ENCODE peak calls at places on chromosomes 2 and 18, in nine cellular contexts. D is mammary epithelial cell; C is fibroblast of lung; I is OCI-LY7; M is sigmoid colon; O is heart right ventricle; A is tibial artery; X is left ventricle myocardium inferior; G is CD8-positive, alpha-beta T cell. Y is an unnamed sample.

GRCh38 chr2:185145316-185146121 is 547.2 kb downstream of the ZNF804A start:
- DNase-seq in D (peak; percentile 1), C (no peak), I (no peak), M (no peak), O (no peak), A (no peak), X (no peak), G (no peak), Y (no peak)

GRCh38 chr2:226011716-226012115 is 612.2 kb downstream of the NYAP2 start:
- DNase-seq in D (no peak), C (no peak), I (no peak), M (no peak), O (no peak), A (no peak), X (no peak), G (no peak), Y (no peak)

GRCh38 chr2:223744580-223744979 is 92.8 kb downstream of the AP1S3 start:
- DNase-seq in D (no peak), C (no peak), I (no peak), M (no peak), O (no peak), A (no peak), X (no peak), G (no peak), Y (no peak)

GRCh38 chr2:202408546-202409140 is 32.5 kb downstream of the BMPR2 start:
- DNase-seq in D (peak; percentile 56), C (no peak), I (no peak), M (no peak), O (no peak), A (no peak), X (no peak), G (no peak), Y (no peak)

GRCh38 chr2:54613794-54614257 is 109.6 kb upstream of the EML6 start:
- DNase-seq in D (peak; percentile 82), C (peak; percentile 47), I (no peak), M (no peak), O (no peak), A (no peak), X (no peak), G (no peak), Y (no peak)

GRCh38 chr2:42906557-42907380 is 114.4 kb upstream of the HAAO start:
- DNase-seq in D (peak; percentile 33), C (peak; percentile 81), I (no peak), M (peak; percentile 82), O (peak; percentile 73), A (peak; percentile 94), X (peak; percentile 70), G (no peak), Y (no peak)

GRCh38 chr2:235598026-235598425 is 104.2 kb downstream of the AGAP1 start:
- DNase-seq in D (no peak), C (no peak), I (no peak), M (no peak), O (no peak), A (no peak), X (no peak), G (no peak), Y (no peak)

GRCh38 chr2:30226144-30227032 is 4.9 kb upstream of the LBH start:
- DNase-seq in D (no peak), C (no peak), I (no peak), M (peak; percentile 52), O (no peak), A (no peak), X (no peak), G (no peak), Y (no peak)

GRCh38 chr2:26430826-26431225 is 29.1 kb downstream of the DRC1 start:
- DNase-seq in D (no peak), C (no peak), I (no peak), M (no peak), O (no peak), A (no peak), X (no peak), G (no peak), Y (no peak)

GRCh38 chr18:41096504-41096903 is 858.5 kb upstream of the PIK3C3 start:
- DNase-seq in D (peak; percentile 35), C (peak; percentile 58), I (no peak), M (no peak), O (no peak), A (no peak), X (no peak), G (no peak), Y (no peak)

GRCh38 chr2:12316464-12316863 is 400.3 kb upstream of the TRIB2 start:
- DNase-seq in D (no peak), C (no peak), I (no peak), M (no peak), O (no peak), A (no peak), X (no peak), G (no peak), Y (no peak)

GRCh38 chr2:237341872-237342271 is 72.1 kb downstream of the COL6A3 start:
- DNase-seq in D (no peak), C (peak; percentile 70), I (no peak), M (no peak), O (no peak), A (no peak), X (no peak), G (no peak), Y (no peak)

GRCh38 chr2:200471324-200471848 is 38.5 kb downstream of the KCTD18 start:
- DNase-seq in D (peak; percentile 11), C (peak; percentile 42), I (peak; percentile 49), M (no peak), O (no peak), A (no peak), X (no peak), G (peak; percentile 28), Y (no peak)

GRCh38 chr2:141889788-141890187 is 241.0 kb downstream of the LRP1B start:
- DNase-seq in D (no peak), C (no peak), I (no peak), M (no peak), O (no peak), A (no peak), X (no peak), G (no peak), Y (no peak)

GRCh38 chr2:57549642-57550102 is 496.9 kb upstream of the VRK2 start:
- DNase-seq in D (peak; percentile 12), C (no peak), I (peak; percentile 4), M (no peak), O (no peak), A (no peak), X (no peak), G (no peak), Y (no peak)

GRCh38 chr18:58856881-58857280 is 7.8 kb upstream of the ZNF532 start:
- DNase-seq in D (peak; percentile 81), C (peak; percentile 60), I (no peak), M (peak; percentile 33), O (no peak), A (peak; percentile 35), X (no peak), G (no peak), Y (peak; percentile 43)

DNA sequence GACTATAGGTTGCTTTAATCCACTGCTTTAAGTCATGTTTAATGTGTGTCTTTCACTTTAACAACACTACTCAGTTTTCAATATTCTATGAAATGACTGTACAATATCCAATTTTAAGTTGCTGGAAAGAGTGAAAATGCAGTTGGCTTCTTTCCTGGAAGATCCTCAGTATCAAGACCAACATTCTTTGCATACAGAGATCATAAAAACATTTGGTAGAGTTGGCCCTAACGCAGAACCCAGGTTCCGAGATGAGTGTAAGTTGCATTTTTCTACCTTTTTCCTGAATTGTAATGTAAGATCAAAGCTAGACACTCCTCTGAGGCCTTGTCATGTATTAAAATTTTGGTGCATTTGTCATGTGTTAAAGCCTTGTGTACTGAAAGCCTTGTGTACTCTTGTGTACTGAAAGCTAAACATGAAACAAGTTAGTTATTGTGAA is 42.9 kb upstream of the TNFRSF11A start:
- DNase-seq in D (peak; percentile 6), C (peak; percentile 67), I (no peak), M (no peak), O (no peak), A (no peak), X (no peak), G (no peak), Y (peak; percentile 41)
- H3K27ac ChIP-seq in D (peak overlapping the region; percentile 76), C (peak overlapping the region; percentile 23), I (no peak overlapping the region), M (no peak overlapping the region), O (no peak overlapping the region), A (no peak overlapping the region), X (no peak overlapping the region), G (no peak overlapping the region), Y (no peak overlapping the region)

DNA sequence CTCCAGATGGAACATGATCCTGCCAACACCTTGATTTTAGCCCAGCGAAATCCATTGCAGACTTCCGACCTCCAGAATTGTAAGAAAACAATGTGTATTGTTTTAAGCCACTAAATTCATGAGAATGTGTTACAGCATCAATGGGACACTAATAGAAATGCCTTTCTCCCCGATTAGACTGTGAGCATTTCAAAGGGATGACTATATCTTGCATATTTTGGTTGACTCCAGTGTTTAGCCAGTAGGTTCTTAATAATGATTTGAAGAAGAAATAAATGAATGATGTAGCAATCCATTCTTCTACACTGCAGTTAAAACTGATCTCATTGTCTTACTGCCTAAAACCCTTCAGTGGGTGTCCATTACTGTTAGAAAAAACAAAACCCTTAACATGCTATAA is 67.4 kb upstream of the ACVR1C start:
- DNase-seq in D (peak; percentile 27), C (no peak), I (no peak), M (no peak), O (no peak), A (no peak), X (no peak), G (no peak), Y (peak; percentile 38)
- H3K27ac ChIP-seq in D (no peak overlapping the region), C (no peak overlapping the region), I (no peak overlapping the region), M (no peak overlapping the region), O (no peak overlapping the region), A (no peak overlapping the region), X (no peak overlapping the region), G (no peak overlapping the region), Y (no peak overlapping the region)

DNA sequence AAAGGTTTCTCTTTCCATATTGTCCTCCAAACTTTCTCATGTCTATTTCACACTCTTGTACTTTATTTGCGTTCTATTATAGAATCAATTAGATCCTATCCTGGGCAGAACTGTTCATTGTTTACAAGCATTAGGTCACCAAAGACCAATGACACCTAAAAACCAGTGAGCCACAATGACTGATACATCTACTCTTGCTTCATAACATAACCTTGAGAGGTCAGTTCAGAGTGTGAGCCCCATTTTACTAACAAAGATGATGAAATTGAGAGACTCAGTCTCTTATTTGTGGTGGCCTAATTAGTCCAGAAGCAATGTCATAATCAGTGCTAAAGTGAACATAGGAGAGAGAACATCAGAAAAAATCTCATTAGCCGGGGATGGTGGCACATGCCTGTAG is 248.9 kb upstream of the RBBP8 start:
- DNase-seq in D (no peak), C (no peak), I (no peak), M (no peak), O (no peak), A (no peak), X (no peak), G (no peak), Y (no peak)
- H3K27ac ChIP-seq in D (no peak overlapping the region), C (no peak overlapping the region), I (no peak overlapping the region), M (no peak overlapping the region), O (no peak overlapping the region), A (no peak overlapping the region), X (no peak overlapping the region), G (no peak overlapping the region), Y (no peak overlapping the region)

GRCh38 chr2:215878476-215879063 is 134.8 kb downstream of the MREG start:
- DNase-seq in D (peak; percentile 51), C (peak; percentile 45), I (no peak), M (no peak), O (no peak), A (no peak), X (no peak), G (no peak), Y (no peak)
- H3K27ac ChIP-seq in D (no peak overlapping the region), C (no peak overlapping the region), I (no peak overlapping the region), M (no peak overlapping the region), O (no peak overlapping the region), A (no peak overlapping the region), X (no peak overlapping the region), G (no peak overlapping the region), Y (no peak overlapping the region)